ENCODE peak calls at places on chromosome 6, in five cellular contexts. One of them, this sample, is unnamed.

GRCh38 chr6:51613558-51613957 is 473.9 kb downstream of the PKHD1 start:
- DNase-seq in effector CD4-positive, alpha-beta T cell: no peak
- DNase-seq in RPMI8226: no peak
- DNase-seq in SK-N-SH: no peak
- DNase-seq in Right ventricle myocardium superior: no peak
- DNase-seq in this sample: no peak

GRCh38 chr6:110408891-110409290 is 6.5 kb downstream of the DDO start:
- DNase-seq in SK-N-SH: peak
- DNase-seq in effector CD4-positive, alpha-beta T cell: no peak
- DNase-seq in RPMI8226: peak
- DNase-seq in Right ventricle myocardium superior: no peak
- DNase-seq in this sample: no peak

GRCh38 chr6:111565316-111566221 is 40.1 kb downstream of the TRAF3IP2 start:
- DNase-seq in Right ventricle myocardium superior: no peak
- DNase-seq in SK-N-SH: no peak
- DNase-seq in effector CD4-positive, alpha-beta T cell: no peak
- DNase-seq in RPMI8226: no peak
- DNase-seq in this sample: no peak

GRCh38 chr6:122752990-122753687 is 26.4 kb upstream of the FABP7 start:
- DNase-seq in effector CD4-positive, alpha-beta T cell: no peak
- DNase-seq in RPMI8226: no peak
- DNase-seq in Right ventricle myocardium superior: no peak
- DNase-seq in SK-N-SH: no peak
- DNase-seq in this sample: no peak

GRCh38 chr6:21668794-21669193 is 75.2 kb downstream of the SOX4 start:
- DNase-seq in effector CD4-positive, alpha-beta T cell: no peak
- DNase-seq in Right ventricle myocardium superior: no peak
- DNase-seq in RPMI8226: no peak
- DNase-seq in SK-N-SH: no peak
- DNase-seq in this sample: no peak

GRCh38 chr6:16163066-16163465 is 34.2 kb downstream of the MYLIP start:
- DNase-seq in SK-N-SH: no peak
- DNase-seq in Right ventricle myocardium superior: no peak
- DNase-seq in effector CD4-positive, alpha-beta T cell: no peak
- DNase-seq in RPMI8226: no peak
- DNase-seq in this sample: no peak

GRCh38 chr6:137387365-137387764 is 106.8 kb downstream of the OLIG3 start:
- DNase-seq in SK-N-SH: no peak
- DNase-seq in RPMI8226: no peak
- DNase-seq in effector CD4-positive, alpha-beta T cell: no peak
- DNase-seq in Right ventricle myocardium superior: no peak
- DNase-seq in this sample: no peak

GRCh38 chr6:117947234-117947633 is 40.2 kb downstream of the SLC35F1 start:
- DNase-seq in Right ventricle myocardium superior: no peak
- DNase-seq in RPMI8226: no peak
- DNase-seq in effector CD4-positive, alpha-beta T cell: no peak
- DNase-seq in SK-N-SH: no peak
- DNase-seq in this sample: no peak

GRCh38 chr6:109793793-109794192 is 102.7 kb downstream of the FIG4 start:
- DNase-seq in Right ventricle myocardium superior: no peak
- DNase-seq in effector CD4-positive, alpha-beta T cell: no peak
- DNase-seq in SK-N-SH: no peak
- DNase-seq in RPMI8226: no peak
- DNase-seq in this sample: no peak

GRCh38 chr6:143394351-143394750 is 56.1 kb downstream of the ADAT2 start:
- DNase-seq in effector CD4-positive, alpha-beta T cell: no peak
- DNase-seq in SK-N-SH: no peak
- DNase-seq in RPMI8226: no peak
- DNase-seq in Right ventricle myocardium superior: no peak
- DNase-seq in this sample: no peak

GRCh38 chr6:53603381-53604121 is 58.6 kb upstream of the GCLC start:
- DNase-seq in Right ventricle myocardium superior: no peak
- DNase-seq in effector CD4-positive, alpha-beta T cell: no peak
- DNase-seq in SK-N-SH: no peak
- DNase-seq in RPMI8226: no peak
- DNase-seq in this sample: no peak

GRCh38 chr6:25872804-25873203 is 1.2 kb downstream of the SLC17A3 start:
- DNase-seq in SK-N-SH: no peak
- DNase-seq in Right ventricle myocardium superior: no peak
- DNase-seq in effector CD4-positive, alpha-beta T cell: no peak
- DNase-seq in RPMI8226: no peak
- DNase-seq in this sample: peak

GRCh38 chr6:137856138-137856898 is 10.7 kb upstream of the TNFAIP3 start:
- DNase-seq in RPMI8226: no peak
- DNase-seq in SK-N-SH: no peak
- DNase-seq in Right ventricle myocardium superior: no peak
- DNase-seq in effector CD4-positive, alpha-beta T cell: no peak
- DNase-seq in this sample: no peak

GRCh38 chr6:142395266-142395665 is 93.5 kb downstream of the ADGRG6 start:
- DNase-seq in RPMI8226: no peak
- DNase-seq in SK-N-SH: no peak
- DNase-seq in Right ventricle myocardium superior: no peak
- DNase-seq in effector CD4-positive, alpha-beta T cell: no peak
- DNase-seq in this sample: no peak

GRCh38 chr6:111614833-111615582 is 9.3 kb upstream of the TRAF3IP2 start:
- DNase-seq in effector CD4-positive, alpha-beta T cell: no peak
- DNase-seq in Right ventricle myocardium superior: no peak
- DNase-seq in RPMI8226: peak
- DNase-seq in SK-N-SH: no peak
- DNase-seq in this sample: no peak

GRCh38 chr6:125674230-125674629 is 75.2 kb upstream of the HEY2 start:
- DNase-seq in RPMI8226: no peak
- DNase-seq in effector CD4-positive, alpha-beta T cell: no peak
- DNase-seq in SK-N-SH: no peak
- DNase-seq in Right ventricle myocardium superior: no peak
- DNase-seq in this sample: no peak

GRCh38 chr6:135664527-135664926 is 167.0 kb upstream of the AHI1 start:
- DNase-seq in RPMI8226: no peak
- DNase-seq in SK-N-SH: no peak
- DNase-seq in effector CD4-positive, alpha-beta T cell: no peak
- DNase-seq in Right ventricle myocardium superior: no peak
- DNase-seq in this sample: no peak

GRCh38 chr6:4370066-4370465 is 234.7 kb upstream of the ECI2 start:
- DNase-seq in effector CD4-positive, alpha-beta T cell: no peak
- DNase-seq in SK-N-SH: no peak
- DNase-seq in RPMI8226: no peak
- DNase-seq in Right ventricle myocardium superior: no peak
- DNase-seq in this sample: no peak

GRCh38 chr6:27547157-27548075 is 74.5 kb upstream of the ZNF184 start:
- DNase-seq in SK-N-SH: peak
- DNase-seq in Right ventricle myocardium superior: no peak
- DNase-seq in RPMI8226: peak
- DNase-seq in effector CD4-positive, alpha-beta T cell: no peak
- DNase-seq in this sample: no peak

GRCh38 chr6:150395388-150396009 is 26.7 kb downstream of the IYD start:
- DNase-seq in RPMI8226: peak
- DNase-seq in effector CD4-positive, alpha-beta T cell: no peak
- DNase-seq in Right ventricle myocardium superior: no peak
- DNase-seq in SK-N-SH: peak
- DNase-seq in this sample: peak

GRCh38 chr6:106574729-106575458 is 54.4 kb downstream of the RTN4IP1 start:
- DNase-seq in SK-N-SH: no peak
- DNase-seq in Right ventricle myocardium superior: no peak
- DNase-seq in RPMI8226: no peak
- DNase-seq in effector CD4-positive, alpha-beta T cell: no peak
- DNase-seq in this sample: no peak

GRCh38 chr6:20686142-20686541 is 151.9 kb downstream of the CDKAL1 start:
- DNase-seq in SK-N-SH: no peak
- DNase-seq in effector CD4-positive, alpha-beta T cell: no peak
- DNase-seq in Right ventricle myocardium superior: no peak
- DNase-seq in RPMI8226: no peak
- DNase-seq in this sample: no peak